ENCODE peak calls at places on chromosome 18, in eight cellular contexts. G is sciatic nerve; J is uterus; H is stimulated activated CD4-positive, alpha-beta T cell treated with anti-CD3 and anti-CD28 coated beads, Interleukin-1b, Interleukin-23, amount 100 ng/mL, for 4 hours; A is smooth muscle cell of the brain vasculature; M is HCT116; Z is astrocyte; C is activated CD4-positive, alpha-beta T cell treated with anti-CD3 and anti-CD28 coated beads for 4 hours. F is an unnamed sample.

GRCh38 chr18:54247488-54248175 is 21.7 kb upstream of the POLI start:
- DNase-seq in M (no peak), H (no peak), Z (no peak), J (no peak), A (no peak), G (no peak), C (no peak), F (no peak)

GRCh38 chr18:79068299-79068945 is 772 bp upstream of the ATP9B start:
- DNase-seq in Z (peak; percentile 7), C (no peak), H (no peak), M (no peak), G (no peak), A (peak; percentile 2), J (no peak), F (no peak)

GRCh38 chr18:25646971-25647370 is 295.0 kb upstream of the ZNF521 start:
- DNase-seq in A (no peak), C (no peak), J (no peak), Z (peak; percentile 94), M (no peak), H (no peak), G (no peak), F (no peak)

GRCh38 chr18:56043691-56044090 is 455.7 kb upstream of the TCF4 start:
- DNase-seq in M (no peak), J (no peak), A (no peak), H (no peak), Z (peak; percentile 3), C (no peak), G (peak; percentile 67), F (no peak)

GRCh38 chr18:57025525-57025924 is 121.4 kb upstream of the BOD1L2 start:
- DNase-seq in Z (peak; percentile 26), G (no peak), J (no peak), H (no peak), A (no peak), M (no peak), C (no peak), F (no peak)

GRCh38 chr18:79117380-79117779 is 48.2 kb downstream of the ATP9B start:
- DNase-seq in M (no peak), G (no peak), J (no peak), A (no peak), C (no peak), Z (no peak), H (no peak), F (no peak)

GRCh38 chr18:74115046-74115445 is 32.6 kb downstream of the FBXO15 start:
- DNase-seq in A (no peak), H (no peak), C (no peak), J (no peak), Z (peak; percentile 71), M (no peak), G (no peak), F (no peak)

GRCh38 chr18:76613058-76613457 is 118.0 kb upstream of the ZNF516 start:
- DNase-seq in C (no peak), M (no peak), Z (no peak), J (no peak), H (no peak), A (no peak), G (no peak), F (no peak)

GRCh38 chr18:56217406-56217805 is 421.0 kb downstream of the TXNL1 start:
- DNase-seq in G (no peak), Z (no peak), H (no peak), J (no peak), C (no peak), M (no peak), A (no peak), F (no peak)

GRCh38 chr18:49788327-49788908 is 24.9 kb downstream of the ACAA2 start:
- DNase-seq in C (no peak), Z (peak; percentile 25), M (no peak), J (no peak), G (no peak), A (no peak), H (no peak), F (no peak)

GRCh38 chr18:27540126-27540525 is 355.0 kb upstream of the CHST9 start:
- DNase-seq in C (no peak), Z (no peak), G (no peak), M (no peak), A (no peak), H (no peak), J (no peak), F (no peak)

GRCh38 chr18:39523281-39523680 is 1957.7 kb upstream of the CELF4 start:
- DNase-seq in A (no peak), G (no peak), C (no peak), M (peak; percentile 40), Z (peak; percentile 44), H (no peak), J (no peak), F (no peak)

GRCh38 chr18:36095936-36096519 is 28.7 kb upstream of the RPRD1A start:
- DNase-seq in M (peak; percentile 71), H (peak; percentile 2), J (no peak), Z (peak; percentile 56), C (no peak), A (peak; percentile 23), G (no peak), F (no peak)

GRCh38 chr18:35938562-35938961 is 33.9 kb upstream of the RMP24 start:
- DNase-seq in A (no peak), Z (peak; percentile 10), J (no peak), C (no peak), G (no peak), M (no peak), H (no peak), F (no peak)

GRCh38 chr18:49616618-49617328 is 54.9 kb downstream of the LIPG start:
- DNase-seq in C (no peak), H (no peak), G (no peak), A (no peak), J (no peak), Z (no peak), M (no peak), F (no peak)

GRCh38 chr18:49865401-49865800 is 52.1 kb upstream of the ACAA2 start:
- DNase-seq in A (no peak), J (no peak), H (no peak), M (no peak), Z (no peak), C (no peak), G (no peak), F (no peak)

GRCh38 chr18:62348474-62348873 is 23.4 kb downstream of the TNFRSF11A start:
- DNase-seq in H (no peak), C (no peak), J (no peak), A (no peak), M (no peak), Z (no peak), G (no peak), F (no peak)

GRCh38 chr18:5527603-5528002 is 16.2 kb downstream of the EPB41L3 start:
- DNase-seq in H (no peak), G (peak; percentile 73), M (no peak), J (no peak), A (peak; percentile 73), C (no peak), Z (peak; percentile 85), F (no peak)

GRCh38 chr18:906416-907170 is 1.9 kb downstream of the ADCYAP1 start:
- DNase-seq in M (no peak), Z (no peak), J (no peak), H (no peak), G (no peak), A (no peak), C (no peak), F (no peak)

GRCh38 chr18:55577812-55578539 is 10.0 kb downstream of the TCF4 start:
- DNase-seq in H (no peak), M (no peak), J (no peak), A (no peak), C (no peak), G (no peak), Z (no peak), F (no peak)

GRCh38 chr18:47591429-47591828 is 339.0 kb downstream of the SMAD2 start:
- DNase-seq in A (no peak), M (no peak), H (no peak), J (no peak), Z (no peak), G (no peak), C (no peak), F (no peak)

GRCh38 chr18:51196811-51197660 is 445 bp downstream of the MEX3C start:
- DNase-seq in G (no peak), H (peak; percentile 17), Z (peak; percentile 42), C (peak; percentile 32), J (peak; percentile 44), M (no peak), A (no peak), F (peak; percentile 26)

GRCh38 chr18:25853716-25854465 is 236.5 kb downstream of the SS18 start:
- DNase-seq in Z (peak; percentile 9), M (no peak), J (no peak), A (no peak), H (no peak), G (no peak), C (no peak), F (no peak)

GRCh38 chr18:58526425-58527115 is 102.3 kb downstream of the ALPK2 start:
- DNase-seq in G (no peak), M (no peak), J (no peak), C (no peak), H (no peak), Z (no peak), A (no peak), F (no peak)

GRCh38 chr18:5073026-5073944 is 123.8 kb downstream of the AKAIN1 start:
- DNase-seq in H (no peak), Z (peak; percentile 8), J (no peak), G (no peak), M (peak; percentile 13), C (peak; percentile 6), A (no peak), F (no peak)

GRCh38 chr18:21129586-21130216 is 18.1 kb upstream of the ROCK1 start:
- DNase-seq in H (no peak), Z (peak; percentile 80), G (no peak), C (no peak), A (no peak), M (no peak), J (no peak), F (no peak)

GRCh38 chr18:11316546-11316945 is 167.2 kb upstream of the PIEZO2 start:
- DNase-seq in J (no peak), M (no peak), H (no peak), G (no peak), C (no peak), Z (no peak), A (no peak), F (no peak)

GRCh38 chr18:36078751-36079529 is 11.6 kb upstream of the RPRD1A start:
- DNase-seq in Z (peak; percentile 82), M (no peak), G (no peak), H (no peak), J (no peak), C (no peak), A (no peak), F (no peak)

F was measured in GM12892.